ENCODE peak calls at places on chromosomes 12 and 14, in nine cellular contexts. One of them, this sample, is unnamed.

GRCh38 chr12:20030847-20031246 is 337.5 kb upstream of the PDE3A start:
- DNase-seq in RCC 7860: no peak
- DNase-seq in stimulated activated CD4-positive, alpha-beta T cell treated with anti-CD3 and anti-CD28 coated beads, Interleukin-15, amount 100 ng/mL, for 24 hours: no peak
- DNase-seq in NCI-H774: no peak
- DNase-seq in A549: no peak
- DNase-seq in activated CD4-positive, alpha-beta T cell treated with anti-CD3 and anti-CD28 coated beads, Interleukin-2, amount 10 ng/mL, durations not matched to agents 7 days and 5 days: no peak
- DNase-seq in right atrium auricular region: no peak
- DNase-seq in MV-4-11: no peak
- DNase-seq in activated naive CD4-positive, alpha-beta T cell treated with anti-CD3 and anti-CD28 coated beads for 36 hours: no peak
- DNase-seq in this sample: no peak

GRCh38 chr12:49941556-49942511 is 8.7 kb upstream of the AQP2 start:
- DNase-seq in RCC 7860: no peak
- DNase-seq in stimulated activated CD4-positive, alpha-beta T cell treated with anti-CD3 and anti-CD28 coated beads, Interleukin-15, amount 100 ng/mL, for 24 hours: no peak
- DNase-seq in NCI-H774: no peak
- DNase-seq in A549: no peak
- DNase-seq in activated CD4-positive, alpha-beta T cell treated with anti-CD3 and anti-CD28 coated beads, Interleukin-2, amount 10 ng/mL, durations not matched to agents 7 days and 5 days: no peak
- DNase-seq in right atrium auricular region: no peak
- DNase-seq in MV-4-11: no peak
- DNase-seq in activated naive CD4-positive, alpha-beta T cell treated with anti-CD3 and anti-CD28 coated beads for 36 hours: no peak
- DNase-seq in this sample: no peak

GRCh38 chr14:94136575-94137331 is 7.3 kb upstream of the IFI27L2 start:
- DNase-seq in RCC 7860: peak; percentile 45
- DNase-seq in stimulated activated CD4-positive, alpha-beta T cell treated with anti-CD3 and anti-CD28 coated beads, Interleukin-15, amount 100 ng/mL, for 24 hours: peak; percentile 91
- DNase-seq in NCI-H774: peak; percentile 85
- DNase-seq in A549: peak; percentile 74
- DNase-seq in activated CD4-positive, alpha-beta T cell treated with anti-CD3 and anti-CD28 coated beads, Interleukin-2, amount 10 ng/mL, durations not matched to agents 7 days and 5 days: peak; percentile 88
- DNase-seq in right atrium auricular region: peak; percentile 92
- DNase-seq in MV-4-11: peak; percentile 69
- DNase-seq in activated naive CD4-positive, alpha-beta T cell treated with anti-CD3 and anti-CD28 coated beads for 36 hours: peak; percentile 95
- DNase-seq in this sample: peak; percentile 92

GRCh38 chr14:36665887-36666415 is 4.3 kb downstream of the PAX9 start:
- DNase-seq in RCC 7860: no peak
- DNase-seq in stimulated activated CD4-positive, alpha-beta T cell treated with anti-CD3 and anti-CD28 coated beads, Interleukin-15, amount 100 ng/mL, for 24 hours: no peak
- DNase-seq in NCI-H774: no peak
- DNase-seq in A549: no peak
- DNase-seq in activated CD4-positive, alpha-beta T cell treated with anti-CD3 and anti-CD28 coated beads, Interleukin-2, amount 10 ng/mL, durations not matched to agents 7 days and 5 days: no peak
- DNase-seq in right atrium auricular region: no peak
- DNase-seq in MV-4-11: no peak
- DNase-seq in activated naive CD4-positive, alpha-beta T cell treated with anti-CD3 and anti-CD28 coated beads for 36 hours: no peak
- DNase-seq in this sample: no peak

GRCh38 chr12:124392271-124392990 is 97.5 kb downstream of the RFLNA start:
- DNase-seq in RCC 7860: peak; percentile 90
- DNase-seq in stimulated activated CD4-positive, alpha-beta T cell treated with anti-CD3 and anti-CD28 coated beads, Interleukin-15, amount 100 ng/mL, for 24 hours: peak; percentile 23
- DNase-seq in NCI-H774: no peak
- DNase-seq in A549: peak; percentile 90
- DNase-seq in activated CD4-positive, alpha-beta T cell treated with anti-CD3 and anti-CD28 coated beads, Interleukin-2, amount 10 ng/mL, durations not matched to agents 7 days and 5 days: no peak
- DNase-seq in right atrium auricular region: peak; percentile 87
- DNase-seq in MV-4-11: peak; percentile 59
- DNase-seq in activated naive CD4-positive, alpha-beta T cell treated with anti-CD3 and anti-CD28 coated beads for 36 hours: no peak
- DNase-seq in this sample: no peak

GRCh38 chr12:42865282-42865681 is 275.7 kb upstream of the PRICKLE1 start:
- DNase-seq in RCC 7860: no peak
- DNase-seq in stimulated activated CD4-positive, alpha-beta T cell treated with anti-CD3 and anti-CD28 coated beads, Interleukin-15, amount 100 ng/mL, for 24 hours: no peak
- DNase-seq in NCI-H774: no peak
- DNase-seq in A549: no peak
- DNase-seq in activated CD4-positive, alpha-beta T cell treated with anti-CD3 and anti-CD28 coated beads, Interleukin-2, amount 10 ng/mL, durations not matched to agents 7 days and 5 days: no peak
- DNase-seq in right atrium auricular region: no peak
- DNase-seq in MV-4-11: no peak
- DNase-seq in activated naive CD4-positive, alpha-beta T cell treated with anti-CD3 and anti-CD28 coated beads for 36 hours: no peak
- DNase-seq in this sample: no peak

GRCh38 chr12:107917912-107918800 is 143.7 kb downstream of the ASCL4 start:
- DNase-seq in RCC 7860: no peak
- DNase-seq in stimulated activated CD4-positive, alpha-beta T cell treated with anti-CD3 and anti-CD28 coated beads, Interleukin-15, amount 100 ng/mL, for 24 hours: peak; percentile 11
- DNase-seq in NCI-H774: peak; percentile 28
- DNase-seq in A549: peak; percentile 54
- DNase-seq in activated CD4-positive, alpha-beta T cell treated with anti-CD3 and anti-CD28 coated beads, Interleukin-2, amount 10 ng/mL, durations not matched to agents 7 days and 5 days: no peak
- DNase-seq in right atrium auricular region: no peak
- DNase-seq in MV-4-11: no peak
- DNase-seq in activated naive CD4-positive, alpha-beta T cell treated with anti-CD3 and anti-CD28 coated beads for 36 hours: peak; percentile 18
- DNase-seq in this sample: no peak

GRCh38 chr12:116426391-116427136 is 132.6 kb upstream of the MAP1LC3B2 start:
- DNase-seq in RCC 7860: peak; percentile 91
- DNase-seq in stimulated activated CD4-positive, alpha-beta T cell treated with anti-CD3 and anti-CD28 coated beads, Interleukin-15, amount 100 ng/mL, for 24 hours: no peak
- DNase-seq in NCI-H774: no peak
- DNase-seq in A549: peak; percentile 97
- DNase-seq in activated CD4-positive, alpha-beta T cell treated with anti-CD3 and anti-CD28 coated beads, Interleukin-2, amount 10 ng/mL, durations not matched to agents 7 days and 5 days: no peak
- DNase-seq in right atrium auricular region: peak; percentile 89
- DNase-seq in MV-4-11: no peak
- DNase-seq in activated naive CD4-positive, alpha-beta T cell treated with anti-CD3 and anti-CD28 coated beads for 36 hours: no peak
- DNase-seq in this sample: no peak

GRCh38 chr14:89422181-89422951 is 5.3 kb upstream of the FOXN3 start:
- DNase-seq in RCC 7860: no peak
- DNase-seq in stimulated activated CD4-positive, alpha-beta T cell treated with anti-CD3 and anti-CD28 coated beads, Interleukin-15, amount 100 ng/mL, for 24 hours: peak; percentile 78
- DNase-seq in NCI-H774: no peak
- DNase-seq in A549: no peak
- DNase-seq in activated CD4-positive, alpha-beta T cell treated with anti-CD3 and anti-CD28 coated beads, Interleukin-2, amount 10 ng/mL, durations not matched to agents 7 days and 5 days: no peak
- DNase-seq in right atrium auricular region: no peak
- DNase-seq in MV-4-11: no peak
- DNase-seq in activated naive CD4-positive, alpha-beta T cell treated with anti-CD3 and anti-CD28 coated beads for 36 hours: peak; percentile 65
- DNase-seq in this sample: peak; percentile 31

GRCh38 chr14:67524152-67524963 is 8.7 kb upstream of the PLEKHH1 start:
- DNase-seq in RCC 7860: no peak
- DNase-seq in stimulated activated CD4-positive, alpha-beta T cell treated with anti-CD3 and anti-CD28 coated beads, Interleukin-15, amount 100 ng/mL, for 24 hours: no peak
- DNase-seq in NCI-H774: no peak
- DNase-seq in A549: no peak
- DNase-seq in activated CD4-positive, alpha-beta T cell treated with anti-CD3 and anti-CD28 coated beads, Interleukin-2, amount 10 ng/mL, durations not matched to agents 7 days and 5 days: no peak
- DNase-seq in right atrium auricular region: no peak
- DNase-seq in MV-4-11: peak; percentile 57
- DNase-seq in activated naive CD4-positive, alpha-beta T cell treated with anti-CD3 and anti-CD28 coated beads for 36 hours: no peak
- DNase-seq in this sample: no peak

GRCh38 chr12:117587646-117588287 is 226.3 kb upstream of the NOS1 start:
- DNase-seq in RCC 7860: peak; percentile 29
- DNase-seq in stimulated activated CD4-positive, alpha-beta T cell treated with anti-CD3 and anti-CD28 coated beads, Interleukin-15, amount 100 ng/mL, for 24 hours: peak; percentile 63
- DNase-seq in NCI-H774: peak; percentile 65
- DNase-seq in A549: peak; percentile 77
- DNase-seq in activated CD4-positive, alpha-beta T cell treated with anti-CD3 and anti-CD28 coated beads, Interleukin-2, amount 10 ng/mL, durations not matched to agents 7 days and 5 days: peak; percentile 43
- DNase-seq in right atrium auricular region: no peak
- DNase-seq in MV-4-11: no peak
- DNase-seq in activated naive CD4-positive, alpha-beta T cell treated with anti-CD3 and anti-CD28 coated beads for 36 hours: peak; percentile 61
- DNase-seq in this sample: no peak

GRCh38 chr12:104944252-104944651 is 13.8 kb downstream of the SLC41A2 start:
- DNase-seq in RCC 7860: no peak
- DNase-seq in stimulated activated CD4-positive, alpha-beta T cell treated with anti-CD3 and anti-CD28 coated beads, Interleukin-15, amount 100 ng/mL, for 24 hours: no peak
- DNase-seq in NCI-H774: no peak
- DNase-seq in A549: no peak
- DNase-seq in activated CD4-positive, alpha-beta T cell treated with anti-CD3 and anti-CD28 coated beads, Interleukin-2, amount 10 ng/mL, durations not matched to agents 7 days and 5 days: no peak
- DNase-seq in right atrium auricular region: no peak
- DNase-seq in MV-4-11: no peak
- DNase-seq in activated naive CD4-positive, alpha-beta T cell treated with anti-CD3 and anti-CD28 coated beads for 36 hours: no peak
- DNase-seq in this sample: no peak

GRCh38 chr12:81502912-81503695 is 256.0 kb downstream of the PPFIA2 start:
- DNase-seq in RCC 7860: peak; percentile 63
- DNase-seq in stimulated activated CD4-positive, alpha-beta T cell treated with anti-CD3 and anti-CD28 coated beads, Interleukin-15, amount 100 ng/mL, for 24 hours: no peak
- DNase-seq in NCI-H774: no peak
- DNase-seq in A549: no peak
- DNase-seq in activated CD4-positive, alpha-beta T cell treated with anti-CD3 and anti-CD28 coated beads, Interleukin-2, amount 10 ng/mL, durations not matched to agents 7 days and 5 days: no peak
- DNase-seq in right atrium auricular region: no peak
- DNase-seq in MV-4-11: no peak
- DNase-seq in activated naive CD4-positive, alpha-beta T cell treated with anti-CD3 and anti-CD28 coated beads for 36 hours: no peak
- DNase-seq in this sample: no peak

GRCh38 chr12:7832059-7832696 is 40.5 kb downstream of the SLC2A14 start:
- DNase-seq in RCC 7860: peak; percentile 27
- DNase-seq in stimulated activated CD4-positive, alpha-beta T cell treated with anti-CD3 and anti-CD28 coated beads, Interleukin-15, amount 100 ng/mL, for 24 hours: peak; percentile 22
- DNase-seq in NCI-H774: peak; percentile 7
- DNase-seq in A549: peak; percentile 83
- DNase-seq in activated CD4-positive, alpha-beta T cell treated with anti-CD3 and anti-CD28 coated beads, Interleukin-2, amount 10 ng/mL, durations not matched to agents 7 days and 5 days: peak; percentile 49
- DNase-seq in right atrium auricular region: no peak
- DNase-seq in MV-4-11: peak; percentile 75
- DNase-seq in activated naive CD4-positive, alpha-beta T cell treated with anti-CD3 and anti-CD28 coated beads for 36 hours: peak; percentile 31
- DNase-seq in this sample: peak; percentile 78

GRCh38 chr14:49497725-49498348 is 88.3 kb downstream of the RPS29 start:
- DNase-seq in RCC 7860: peak; percentile 33
- DNase-seq in stimulated activated CD4-positive, alpha-beta T cell treated with anti-CD3 and anti-CD28 coated beads, Interleukin-15, amount 100 ng/mL, for 24 hours: no peak
- DNase-seq in NCI-H774: peak; percentile 63
- DNase-seq in A549: peak; percentile 44
- DNase-seq in activated CD4-positive, alpha-beta T cell treated with anti-CD3 and anti-CD28 coated beads, Interleukin-2, amount 10 ng/mL, durations not matched to agents 7 days and 5 days: peak; percentile 25
- DNase-seq in right atrium auricular region: no peak
- DNase-seq in MV-4-11: peak; percentile 65
- DNase-seq in activated naive CD4-positive, alpha-beta T cell treated with anti-CD3 and anti-CD28 coated beads for 36 hours: peak; percentile 21
- DNase-seq in this sample: no peak

GRCh38 chr14:75800792-75801191 is 139.7 kb downstream of the TTLL5 start:
- DNase-seq in RCC 7860: no peak
- DNase-seq in stimulated activated CD4-positive, alpha-beta T cell treated with anti-CD3 and anti-CD28 coated beads, Interleukin-15, amount 100 ng/mL, for 24 hours: peak; percentile 8
- DNase-seq in NCI-H774: no peak
- DNase-seq in A549: no peak
- DNase-seq in activated CD4-positive, alpha-beta T cell treated with anti-CD3 and anti-CD28 coated beads, Interleukin-2, amount 10 ng/mL, durations not matched to agents 7 days and 5 days: no peak
- DNase-seq in right atrium auricular region: no peak
- DNase-seq in MV-4-11: no peak
- DNase-seq in activated naive CD4-positive, alpha-beta T cell treated with anti-CD3 and anti-CD28 coated beads for 36 hours: no peak
- DNase-seq in this sample: no peak

GRCh38 chr12:87119713-87120112 is 863.5 kb upstream of the MGAT4C start:
- DNase-seq in RCC 7860: no peak
- DNase-seq in stimulated activated CD4-positive, alpha-beta T cell treated with anti-CD3 and anti-CD28 coated beads, Interleukin-15, amount 100 ng/mL, for 24 hours: no peak
- DNase-seq in NCI-H774: no peak
- DNase-seq in A549: no peak
- DNase-seq in activated CD4-positive, alpha-beta T cell treated with anti-CD3 and anti-CD28 coated beads, Interleukin-2, amount 10 ng/mL, durations not matched to agents 7 days and 5 days: no peak
- DNase-seq in right atrium auricular region: no peak
- DNase-seq in MV-4-11: no peak
- DNase-seq in activated naive CD4-positive, alpha-beta T cell treated with anti-CD3 and anti-CD28 coated beads for 36 hours: no peak
- DNase-seq in this sample: no peak

GRCh38 chr14:20757963-20758362 is 10.2 kb upstream of the EDDM3B start:
- DNase-seq in RCC 7860: no peak
- DNase-seq in stimulated activated CD4-positive, alpha-beta T cell treated with anti-CD3 and anti-CD28 coated beads, Interleukin-15, amount 100 ng/mL, for 24 hours: peak; percentile 44
- DNase-seq in NCI-H774: no peak
- DNase-seq in A549: no peak
- DNase-seq in activated CD4-positive, alpha-beta T cell treated with anti-CD3 and anti-CD28 coated beads, Interleukin-2, amount 10 ng/mL, durations not matched to agents 7 days and 5 days: peak; percentile 42
- DNase-seq in right atrium auricular region: no peak
- DNase-seq in MV-4-11: peak; percentile 28
- DNase-seq in activated naive CD4-positive, alpha-beta T cell treated with anti-CD3 and anti-CD28 coated beads for 36 hours: peak; percentile 62
- DNase-seq in this sample: no peak

GRCh38 chr14:69983317-69983716 is 104.1 kb downstream of the SMOC1 start:
- DNase-seq in RCC 7860: no peak
- DNase-seq in stimulated activated CD4-positive, alpha-beta T cell treated with anti-CD3 and anti-CD28 coated beads, Interleukin-15, amount 100 ng/mL, for 24 hours: no peak
- DNase-seq in NCI-H774: no peak
- DNase-seq in A549: no peak
- DNase-seq in activated CD4-positive, alpha-beta T cell treated with anti-CD3 and anti-CD28 coated beads, Interleukin-2, amount 10 ng/mL, durations not matched to agents 7 days and 5 days: no peak
- DNase-seq in right atrium auricular region: no peak
- DNase-seq in MV-4-11: no peak
- DNase-seq in activated naive CD4-positive, alpha-beta T cell treated with anti-CD3 and anti-CD28 coated beads for 36 hours: no peak
- DNase-seq in this sample: no peak